ENCODE peak calls at places on chromosome 1, in six cellular contexts. X is activated naive CD8-positive, alpha-beta T cell treated with anti-CD3 and anti-CD28 coated beads for 36 hours; W is stimulated activated CD8-positive, alpha-beta memory T cell treated with anti-CD3 and anti-CD28 coated beads, Interleukin-4, amount 100 ng/mL, for 1 hour; F is pulmonary artery endothelial cell; M is dorsolateral prefrontal cortex; Q is amniotic stem cell. Z is an unnamed sample.

GRCh38 chr1:175597969-175598765 is 145.2 kb downstream of the TNR start:
- DNase-seq in F (peak; percentile 49), W (no peak), M (no peak), X (no peak), Q (no peak), Z (no peak)

GRCh38 chr1:179127163-179127895 is 45.5 kb downstream of the TOR3A start:
- DNase-seq in M (no peak), X (no peak), F (peak; percentile 43), Q (peak; percentile 25), W (no peak), Z (no peak)

GRCh38 chr1:25620211-25620610 is 3.6 kb downstream of the MAN1C1 start:
- DNase-seq in M (no peak), W (no peak), Q (no peak), X (peak; percentile 41), F (no peak), Z (no peak)

GRCh38 chr1:79519084-79519760 is 512.7 kb upstream of the ADGRL4 start:
- DNase-seq in W (no peak), Q (no peak), M (no peak), F (no peak), X (no peak), Z (no peak)

GRCh38 chr1:107430540-107431228 is 289.8 kb downstream of the NTNG1 start:
- DNase-seq in M (no peak), Q (peak; percentile 12), X (peak; percentile 7), W (no peak), F (no peak), Z (peak; percentile 63)

GRCh38 chr1:179583869-179584268 is 7.8 kb upstream of the TDRD5 start:
- DNase-seq in F (no peak), Q (no peak), W (no peak), M (no peak), X (no peak), Z (no peak)

GRCh38 chr1:100277866-100278265 is 11.8 kb downstream of the RTCA start:
- DNase-seq in W (no peak), X (no peak), Q (no peak), F (no peak), M (no peak), Z (no peak)

GRCh38 chr1:5748286-5749225 is 243.7 kb downstream of the NPHP4 start:
- DNase-seq in Q (no peak), F (no peak), M (peak; percentile 16), X (no peak), W (no peak), Z (no peak)

GRCh38 chr1:17233675-17234074 is 15.2 kb upstream of the PADI3 start:
- DNase-seq in X (no peak), Q (peak; percentile 77), F (peak; percentile 46), W (no peak), M (no peak), Z (peak; percentile 89)

Z was measured in NCI-H69.